ENCODE peak calls at places on chromosomes 6 and 20, in ten cellular contexts. Z, J, G, O, V, E, W, R, D and B are unnamed samples.

GRCh38 chr6:2254747-2255146 is 9.3 kb upstream of the GMDS start:
- DNase-seq in O (no peak), D (no peak), Z (no peak), J (no peak), V (no peak), E (no peak), R (no peak), G (no peak), W (no peak), B (no peak)

GRCh38 chr6:159989882-159990480 is 21.1 kb downstream of the IGF2R start:
- DNase-seq in W (no peak), G (peak), R (no peak), J (no peak), O (no peak), V (no peak), D (peak), E (no peak), Z (no peak), B (no peak)

GRCh38 chr6:131813991-131814390 is 6.2 kb downstream of the ENPP1 start:
- DNase-seq in D (no peak), E (no peak), G (no peak), Z (no peak), W (no peak), R (no peak), O (no peak), J (no peak), V (no peak), B (no peak)

GRCh38 chr20:59015812-59016711 is 3.2 kb upstream of the TUBB1 start:
- DNase-seq in E (no peak), R (no peak), J (no peak), W (no peak), G (no peak), Z (no peak), O (no peak), D (no peak), V (no peak), B (no peak)

GRCh38 chr6:113381232-113381631 is 475.9 kb upstream of the MARCKS start:
- DNase-seq in W (no peak), V (no peak), J (no peak), Z (no peak), O (no peak), D (peak), E (no peak), R (no peak), G (peak), B (no peak)

GRCh38 chr6:6742535-6742934 is 154.0 kb downstream of the LY86 start:
- DNase-seq in E (no peak), O (no peak), R (no peak), G (no peak), J (no peak), W (no peak), V (no peak), D (no peak), Z (no peak), B (no peak)

GRCh38 chr6:7991992-7992815 is 72.0 kb downstream of the BLOC1S5 start:
- DNase-seq in W (peak), J (peak), D (peak), G (peak), V (peak), Z (no peak), E (no peak), O (no peak), R (no peak), B (peak)

GRCh38 chr20:50126662-50127061 is 13.7 kb upstream of the UBE2V1 start:
- DNase-seq in G (no peak), V (peak), R (no peak), O (no peak), J (no peak), D (peak), Z (peak), W (no peak), E (no peak), B (no peak)

GRCh38 chr20:24587384-24588046 is 118.1 kb downstream of the SYNDIG1 start:
- DNase-seq in O (no peak), R (no peak), Z (no peak), J (no peak), E (no peak), W (no peak), V (no peak), G (no peak), D (no peak), B (no peak)

GRCh38 chr20:8423482-8423881 is 291.4 kb downstream of the PLCB1 start:
- DNase-seq in W (no peak), E (no peak), J (no peak), G (no peak), Z (no peak), R (no peak), D (no peak), V (no peak), O (no peak), B (no peak)

GRCh38 chr20:34637245-34638185 is 39.4 kb downstream of the PIGU start:
- DNase-seq in E (no peak), R (no peak), G (peak), V (peak), O (no peak), Z (no peak), J (peak), D (peak), W (peak), B (peak)

GRCh38 chr20:44861547-44862006 is 23.9 kb upstream of the YWHAB start:
- DNase-seq in J (peak), G (peak), V (no peak), R (no peak), E (no peak), D (peak), W (peak), O (no peak), Z (no peak), B (peak)

GRCh38 chr20:18801516-18801915 is 12.1 kb upstream of the SCP2D1 start:
- DNase-seq in W (no peak), O (no peak), G (no peak), Z (no peak), V (no peak), E (no peak), D (no peak), R (no peak), J (no peak), B (no peak)

GRCh38 chr20:57481281-57481711 is 43.6 kb downstream of the CTCFL start:
- DNase-seq in W (no peak), V (no peak), R (no peak), O (no peak), J (no peak), G (no peak), E (no peak), D (no peak), Z (no peak), B (no peak)

GRCh38 chr6:105981002-105981887 is 104.9 kb upstream of the PRDM1 start:
- DNase-seq in Z (no peak), R (no peak), V (no peak), G (no peak), D (no peak), J (no peak), O (peak), E (peak), W (no peak), B (no peak)

GRCh38 chr6:83615025-83615999 is 93.6 kb downstream of the SNAP91 start:
- DNase-seq in Z (no peak), W (peak), J (peak), V (peak), R (no peak), D (peak), O (no peak), G (no peak), E (peak), B (peak)

DNA sequence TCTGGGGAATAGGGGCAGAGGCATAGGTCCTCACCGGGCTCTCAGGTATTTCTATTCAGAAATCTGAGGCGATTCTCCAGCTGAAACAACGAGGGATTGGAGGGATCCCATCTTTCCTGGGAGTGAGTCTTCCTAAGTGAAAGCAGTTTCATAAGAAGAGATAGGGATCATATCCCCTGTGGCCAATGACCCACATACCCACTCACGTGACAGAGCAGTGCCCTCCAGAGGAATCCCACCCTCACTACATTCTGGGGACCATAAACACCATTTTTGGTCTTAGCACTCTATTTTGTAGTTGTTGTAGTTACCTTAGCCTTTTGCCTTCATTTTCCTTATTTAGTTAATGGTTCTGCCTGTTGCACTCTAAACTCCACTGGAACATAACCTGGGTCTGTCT is 121.1 kb downstream of the GPR63 start:
- DNase-seq in G (no peak), W (no peak), D (no peak), J (no peak), R (no peak), V (no peak), Z (no peak), O (no peak), E (no peak), B (no peak)
- TF ChIP-seq CTCF in G (no peak), W (no peak), D (no peak), J (no peak), R (no peak), V (no peak), Z (no peak), O (peak), E (no peak), B (no peak)

GRCh38 chr6:128731249-128732165 is 151.4 kb upstream of the LAMA2 start:
- DNase-seq in W (peak), E (no peak), J (peak), R (no peak), G (peak), Z (no peak), O (peak), D (peak), V (peak), B (peak)
- TF ChIP-seq CTCF in W (peak), E (peak), J (peak), R (peak), G (peak), Z (peak), O (peak), D (peak), V (peak), B (peak)

GRCh38 chr20:54056762-54057639 is 13.4 kb downstream of the BCAS1 start:
- DNase-seq in D (no peak), V (no peak), W (no peak), O (no peak), E (no peak), Z (no peak), R (no peak), J (no peak), G (no peak), B (no peak)
- TF ChIP-seq CTCF in D (peak), V (no peak), W (peak), O (no peak), E (no peak), Z (no peak), R (no peak), J (no peak), G (peak), B (no peak)

GRCh38 chr6:135075018-135075417 is 20.4 kb upstream of the HBS1L start:
- DNase-seq in G (no peak), R (no peak), W (no peak), E (no peak), Z (no peak), O (no peak), V (no peak), J (no peak), D (no peak), B (no peak)
- TF ChIP-seq CTCF in G (peak), R (peak), W (no peak), E (no peak), Z (no peak), O (no peak), V (no peak), J (no peak), D (no peak), B (no peak)